ENCODE peak calls at places on chromosome 13, in ten cellular contexts. Q, B, T, W, Y, G, K, I, H and P are unnamed samples.
A peak's percentile ranks its signal among the peaks of the same experiment; 100 is the strongest.

GRCh38 chr13:112170823-112171569 is 104.0 kb downstream of the SOX1 start:
- DNase-seq in W (no peak), H (no peak), Q (no peak), I (no peak), B (no peak), G (no peak), T (no peak), Y (no peak), K (peak; percentile 46), P (no peak)

GRCh38 chr13:112652512-112653458 is 37.1 kb upstream of the ATP11A start:
- DNase-seq in I (no peak), T (no peak), K (no peak), B (no peak), G (no peak), W (no peak), H (no peak), Y (no peak), Q (no peak), P (no peak)

GRCh38 chr13:96020155-96020575 is 33.0 kb downstream of the UGGT2 start:
- DNase-seq in B (peak; percentile 74), Y (peak; percentile 75), I (peak; percentile 30), Q (peak; percentile 49), W (peak; percentile 23), K (no peak), T (no peak), H (no peak), G (peak; percentile 56), P (no peak)

GRCh38 chr13:79435549-79435948 is 29.5 kb upstream of the RBM26 start:
- DNase-seq in W (no peak), K (no peak), Q (no peak), I (no peak), T (no peak), B (no peak), Y (no peak), H (no peak), G (no peak), P (no peak)

GRCh38 chr13:37029617-37030016 is 29.0 kb downstream of the EXOSC8 start:
- DNase-seq in Q (no peak), T (no peak), I (no peak), G (peak; percentile 30), H (no peak), K (no peak), B (no peak), W (no peak), Y (no peak), P (no peak)

GRCh38 chr13:93776936-93777335 is 550.3 kb downstream of the GPC6 start:
- DNase-seq in W (no peak), Q (no peak), I (no peak), Y (no peak), T (no peak), G (no peak), B (peak; percentile 26), K (no peak), H (no peak), P (no peak)

GRCh38 chr13:85798999-85799646 is at the start of gene SLITRK6:
- DNase-seq in Q (no peak), T (no peak), I (no peak), B (peak; percentile 75), W (no peak), G (peak; percentile 9), H (no peak), K (no peak), Y (no peak), P (no peak)

GRCh38 chr13:66102864-66103263 is 1127.3 kb downstream of the PCDH9 start:
- DNase-seq in W (no peak), K (no peak), B (no peak), Q (no peak), T (no peak), I (no peak), H (no peak), G (no peak), Y (no peak), P (no peak)

GRCh38 chr13:22050951-22051563 is 380.2 kb downstream of the FGF9 start:
- DNase-seq in K (no peak), Y (no peak), T (no peak), B (no peak), G (no peak), Q (no peak), W (no peak), I (no peak), H (no peak), P (no peak)

GRCh38 chr13:29850213-29850898 is at the start of gene UBL3:
- DNase-seq in I (peak; percentile 98), K (peak; percentile 98), Y (peak; percentile 90), Q (peak; percentile 97), H (peak; percentile 97), T (peak; percentile 87), G (peak; percentile 97), W (peak; percentile 62), B (peak; percentile 98), P (peak; percentile 99)
- TF ChIP-seq POLR2AphosphoS5 in I (peak; percentile 96), K (peak; percentile 82), Y (peak; percentile 73), Q (peak; percentile 84), H (peak; percentile 74), T (no peak), G (peak; percentile 74), W (peak; percentile 62), B (peak; percentile 69), P (peak; percentile 97)

DNA sequence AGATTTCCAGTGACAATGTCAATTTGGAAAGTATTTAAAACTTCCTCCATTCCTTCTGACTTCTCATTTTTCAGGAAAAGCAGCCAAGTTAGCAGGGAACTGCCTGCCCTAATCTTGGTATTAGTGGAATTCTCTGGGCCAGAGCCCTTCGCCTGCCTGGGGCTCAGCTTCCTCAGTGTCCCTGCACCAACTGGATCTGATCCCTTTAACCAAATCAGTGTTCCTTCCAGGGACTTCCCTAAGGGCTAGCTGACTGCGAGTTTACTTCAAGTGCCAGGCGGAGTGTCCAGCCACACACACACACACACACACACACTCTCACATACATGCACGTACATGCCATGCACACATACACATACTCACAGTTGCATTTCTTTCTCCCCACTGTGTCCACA is 20.0 kb downstream of the RAB20 start:
- DNase-seq in I (no peak), Y (no peak), T (no peak), B (no peak), G (peak; percentile 25), Q (peak; percentile 51), H (no peak), K (no peak), W (no peak), P (no peak)
- TF ChIP-seq CTCF in I (no peak), Y (no peak), T (no peak), B (no peak), G (no peak), Q (no peak), H (no peak), K (no peak), W (no peak), P (no peak)

GRCh38 chr13:33636955-33637670 is 180.8 kb upstream of the RFC3 start:
- DNase-seq in I (no peak), G (no peak), Y (no peak), K (no peak), Q (no peak), B (no peak), H (no peak), T (no peak), W (no peak), P (no peak)

GRCh38 chr13:33629610-33630009 is 188.3 kb upstream of the RFC3 start:
- DNase-seq in T (no peak), W (no peak), H (no peak), B (no peak), I (no peak), Y (no peak), G (no peak), K (no peak), Q (no peak), P (no peak)

GRCh38 chr13:33637978-33638743 is 179.8 kb upstream of the RFC3 start:
- DNase-seq in Q (no peak), I (no peak), W (no peak), G (no peak), Y (no peak), H (no peak), K (no peak), T (no peak), B (peak; percentile 30), P (no peak)

GRCh38 chr13:33634526-33635111 is 183.3 kb upstream of the RFC3 start:
- DNase-seq in Y (no peak), T (no peak), B (peak; percentile 11), G (no peak), K (peak; percentile 3), W (no peak), Q (no peak), I (no peak), H (no peak), P (no peak)

GRCh38 chr13:33633701-33634525 is 184.0 kb upstream of the RFC3 start:
- DNase-seq in Y (peak; percentile 39), W (no peak), B (no peak), K (no peak), G (no peak), T (no peak), I (no peak), H (no peak), Q (no peak), P (no peak)
- H3K4me1 ChIP-seq in Y (peaks cover 50% of the 10 kb centered on the region), W (peaks cover 8% of the 10 kb centered on the region), B (peaks cover 27% of the 10 kb centered on the region), K (no peaks in the 10 kb centered on the region), G (no peaks in the 10 kb centered on the region), T (no peaks in the 10 kb centered on the region), I (no peaks in the 10 kb centered on the region), H (no peaks in the 10 kb centered on the region), Q (no peaks in the 10 kb centered on the region), P (no peaks in the 10 kb centered on the region)

DNA sequence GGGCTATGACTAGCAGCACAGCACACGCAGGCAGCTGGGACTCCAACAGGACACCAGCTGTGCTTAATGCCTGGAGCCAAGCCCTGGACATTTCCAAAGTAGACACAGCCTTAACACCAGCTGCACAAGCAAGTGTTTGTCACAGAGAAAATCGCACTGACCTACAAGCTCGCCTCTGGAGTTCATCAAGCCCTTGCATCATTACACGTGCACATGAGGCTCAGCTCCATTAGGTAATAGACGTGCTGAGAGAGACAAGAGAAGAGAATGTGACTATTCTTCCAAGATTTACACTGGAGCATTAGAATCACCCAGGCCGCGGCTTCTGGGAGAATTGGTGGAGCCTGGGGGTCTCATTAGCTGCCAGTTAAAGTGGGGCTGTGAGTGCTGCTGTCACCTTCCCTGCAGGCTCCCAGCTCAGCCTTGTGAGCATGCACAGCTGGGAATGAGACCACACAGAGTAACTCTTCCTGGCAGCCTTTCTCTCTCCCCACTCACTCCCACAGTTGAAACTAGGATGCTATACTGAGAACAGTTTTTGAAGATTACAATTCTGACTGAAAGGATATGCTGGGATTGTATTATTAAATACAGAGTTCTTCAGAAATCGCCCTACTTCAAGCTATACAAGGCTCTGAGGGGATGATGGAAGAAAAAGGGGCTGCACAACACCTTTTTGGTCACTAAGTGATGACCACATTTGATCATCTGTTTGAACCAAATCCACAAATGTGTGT is 10.6 kb downstream of the STOML3 start:
- DNase-seq in G (peak; percentile 45), W (no peak), I (peak; percentile 13), B (peak; percentile 9), T (no peak), K (no peak), Y (no peak), H (no peak), Q (no peak), P (no peak)
- TF ChIP-seq POLR2AphosphoS5 in G (no peak), W (no peak), I (peak; percentile 21), B (no peak), T (no peak), K (no peak), Y (no peak), H (no peak), Q (peak; percentile 24), P (no peak)